ENCODE peak calls at places on chromosomes 6 and 20, in nine cellular contexts. F, B, T, O, W, H, G, A and M are unnamed samples.

GRCh38 chr6:44284867-44285266 is 14.6 kb downstream of the TMEM151B start:
- DNase-seq in W (no peak), T (no peak), H (no peak), B (no peak), A (no peak), F (no peak), G (no peak), O (no peak), M (no peak)

GRCh38 chr6:130178692-130179091 is 44.1 kb downstream of the SAMD3 start:
- DNase-seq in G (peak; percentile 87), O (no peak), W (no peak), B (no peak), A (peak; percentile 89), F (no peak), T (no peak), H (no peak), M (no peak)

GRCh38 chr6:107493158-107494057 is 3.5 kb downstream of the SOBP start:
- DNase-seq in O (peak; percentile 6), A (peak; percentile 48), F (no peak), W (no peak), T (no peak), B (no peak), H (peak; percentile 84), G (no peak), M (no peak)

GRCh38 chr6:42217165-42217522 is 517 bp downstream of the MRPS10 start:
- DNase-seq in H (peak; percentile 8), G (no peak), A (no peak), O (no peak), T (no peak), B (no peak), F (peak; percentile 37), W (no peak), M (no peak)

GRCh38 chr6:135266675-135267074 is 85.6 kb downstream of the MYB start:
- DNase-seq in W (no peak), G (no peak), T (no peak), O (no peak), A (no peak), B (no peak), H (no peak), F (no peak), M (no peak)

GRCh38 chr6:69894578-69895347 is 28.4 kb downstream of the COL19A1 start:
- DNase-seq in F (peak; percentile 90), B (no peak), H (no peak), W (no peak), T (no peak), O (no peak), A (peak; percentile 69), G (peak; percentile 18), M (no peak)

GRCh38 chr6:47159763-47160162 is 117.6 kb upstream of the ADGRF1 start:
- DNase-seq in H (no peak), T (no peak), A (no peak), W (no peak), O (no peak), B (no peak), F (no peak), G (no peak), M (no peak)

GRCh38 chr6:37575221-37575620 is 75.5 kb upstream of the CCDC167 start:
- DNase-seq in W (no peak), F (no peak), B (no peak), O (no peak), G (no peak), A (no peak), T (no peak), H (no peak), M (no peak)

GRCh38 chr20:60009826-60010616 is 51.8 kb downstream of the CDH26 start:
- DNase-seq in G (no peak), B (no peak), T (no peak), A (peak; percentile 3), O (no peak), F (no peak), W (no peak), H (peak; percentile 42), M (no peak)

GRCh38 chr6:135537782-135538301 is 40.3 kb upstream of the AHI1 start:
- DNase-seq in G (peak; percentile 60), T (no peak), O (no peak), B (no peak), H (no peak), A (peak; percentile 87), W (peak; percentile 2), F (no peak), M (no peak)

GRCh38 chr6:25675172-25675571 is 23.2 kb downstream of the SCGN start:
- DNase-seq in W (no peak), T (no peak), O (no peak), G (no peak), H (no peak), B (no peak), F (no peak), A (no peak), M (no peak)

GRCh38 chr6:108578595-108579038 is 17.9 kb downstream of the FOXO3 start:
- DNase-seq in T (no peak), G (no peak), W (no peak), A (peak; percentile 70), F (no peak), B (peak; percentile 79), H (no peak), O (no peak), M (no peak)

GRCh38 chr6:117548797-117549301 is 53.5 kb downstream of the GOPC start:
- DNase-seq in A (no peak), W (no peak), O (no peak), H (no peak), F (peak; percentile 13), T (no peak), B (no peak), G (peak; percentile 80), M (no peak)

GRCh38 chr20:58208944-58209343 is 19.5 kb downstream of the ANKRD60 start:
- DNase-seq in T (no peak), H (no peak), A (no peak), O (no peak), G (no peak), F (no peak), B (no peak), W (no peak), M (no peak)

GRCh38 chr6:50025258-50025657 is 3.5 kb upstream of the DEFB110 start:
- DNase-seq in G (no peak), F (no peak), H (no peak), W (no peak), B (no peak), T (no peak), A (no peak), O (no peak), M (no peak)

GRCh38 chr6:75486850-75487568 is 6.6 kb downstream of the FILIP1 start:
- DNase-seq in G (no peak), B (no peak), T (no peak), H (no peak), A (no peak), O (no peak), F (no peak), W (no peak), M (no peak)

GRCh38 chr6:151196571-151196970 is 43.2 kb upstream of the AKAP12 start:
- DNase-seq in W (no peak), A (peak; percentile 88), O (no peak), B (no peak), G (no peak), F (no peak), T (no peak), H (no peak), M (no peak)

GRCh38 chr6:146047356-146047755 is 18.5 kb downstream of the GRM1 start:
- DNase-seq in H (no peak), B (no peak), A (no peak), G (no peak), T (no peak), O (no peak), F (no peak), W (no peak), M (no peak)

GRCh38 chr20:12700701-12701100 is 308.1 kb upstream of the SPTLC3 start:
- DNase-seq in F (no peak), G (no peak), B (no peak), H (no peak), O (no peak), W (no peak), A (no peak), T (no peak), M (no peak)

GRCh38 chr20:48492188-48493070 is 335.4 kb downstream of the PREX1 start:
- DNase-seq in G (no peak), A (no peak), W (no peak), F (no peak), T (no peak), H (no peak), B (no peak), O (no peak), M (no peak)

GRCh38 chr6:162313922-162314660 is 413.5 kb downstream of the PRKN start:
- DNase-seq in O (no peak), G (no peak), A (peak; percentile 81), W (no peak), B (no peak), T (no peak), H (no peak), F (no peak), M (no peak)